ENCODE peak calls at places on chromosomes 2 and 18, in seven cellular contexts. One of them, this sample, is unnamed.

GRCh38 chr2:71742953-71743601 is 289.7 kb downstream of the DYSF start:
- DNase-seq in neural crest cell: no peak
- DNase-seq in foreskin fibroblast: peak
- DNase-seq in WERI-Rb-1: no peak
- DNase-seq in tibial artery: peak
- DNase-seq in mammary epithelial cell: peak
- DNase-seq in kidney: peak
- DNase-seq in this sample: peak

GRCh38 chr2:184765048-184765881 is 166.9 kb downstream of the ZNF804A start:
- DNase-seq in neural crest cell: no peak
- DNase-seq in foreskin fibroblast: no peak
- DNase-seq in WERI-Rb-1: no peak
- DNase-seq in tibial artery: no peak
- DNase-seq in mammary epithelial cell: no peak
- DNase-seq in kidney: peak
- DNase-seq in this sample: no peak

GRCh38 chr2:162062559-162062958 is 11.5 kb downstream of the DPP4 start:
- DNase-seq in neural crest cell: no peak
- DNase-seq in foreskin fibroblast: no peak
- DNase-seq in WERI-Rb-1: no peak
- DNase-seq in tibial artery: no peak
- DNase-seq in mammary epithelial cell: no peak
- DNase-seq in kidney: no peak
- DNase-seq in this sample: no peak

GRCh38 chr2:124888431-124888830 is 863.3 kb downstream of the CNTNAP5 start:
- DNase-seq in neural crest cell: no peak
- DNase-seq in foreskin fibroblast: no peak
- DNase-seq in WERI-Rb-1: no peak
- DNase-seq in tibial artery: no peak
- DNase-seq in mammary epithelial cell: no peak
- DNase-seq in kidney: no peak
- DNase-seq in this sample: no peak

GRCh38 chr2:189393440-189394111 is 47.7 kb upstream of the WDR75 start:
- DNase-seq in neural crest cell: no peak
- DNase-seq in foreskin fibroblast: peak
- DNase-seq in WERI-Rb-1: no peak
- DNase-seq in tibial artery: no peak
- DNase-seq in mammary epithelial cell: peak
- DNase-seq in kidney: no peak
- DNase-seq in this sample: peak

GRCh38 chr2:238747557-238747956 is 100.3 kb upstream of the TWIST2 start:
- DNase-seq in neural crest cell: no peak
- DNase-seq in foreskin fibroblast: no peak
- DNase-seq in WERI-Rb-1: no peak
- DNase-seq in tibial artery: no peak
- DNase-seq in mammary epithelial cell: no peak
- DNase-seq in kidney: no peak
- DNase-seq in this sample: no peak

GRCh38 chr2:40240067-40240466 is 211.8 kb downstream of the SLC8A1 start:
- DNase-seq in neural crest cell: no peak
- DNase-seq in foreskin fibroblast: peak
- DNase-seq in WERI-Rb-1: no peak
- DNase-seq in tibial artery: peak
- DNase-seq in mammary epithelial cell: peak
- DNase-seq in kidney: peak
- DNase-seq in this sample: peak

GRCh38 chr2:225074919-225075681 is 32.8 kb upstream of the DOCK10 start:
- DNase-seq in neural crest cell: no peak
- DNase-seq in foreskin fibroblast: no peak
- DNase-seq in WERI-Rb-1: no peak
- DNase-seq in tibial artery: no peak
- DNase-seq in mammary epithelial cell: no peak
- DNase-seq in kidney: no peak
- DNase-seq in this sample: no peak

GRCh38 chr2:66862871-66863650 is 428.1 kb downstream of the MEIS1 start:
- DNase-seq in neural crest cell: no peak
- DNase-seq in foreskin fibroblast: peak
- DNase-seq in WERI-Rb-1: no peak
- DNase-seq in tibial artery: no peak
- DNase-seq in mammary epithelial cell: peak
- DNase-seq in kidney: no peak
- DNase-seq in this sample: no peak

GRCh38 chr18:8849696-8850095 is 144.3 kb downstream of the MTCL1 start:
- DNase-seq in neural crest cell: no peak
- DNase-seq in foreskin fibroblast: peak
- DNase-seq in WERI-Rb-1: no peak
- DNase-seq in tibial artery: no peak
- DNase-seq in mammary epithelial cell: no peak
- DNase-seq in kidney: no peak
- DNase-seq in this sample: no peak

DNA sequence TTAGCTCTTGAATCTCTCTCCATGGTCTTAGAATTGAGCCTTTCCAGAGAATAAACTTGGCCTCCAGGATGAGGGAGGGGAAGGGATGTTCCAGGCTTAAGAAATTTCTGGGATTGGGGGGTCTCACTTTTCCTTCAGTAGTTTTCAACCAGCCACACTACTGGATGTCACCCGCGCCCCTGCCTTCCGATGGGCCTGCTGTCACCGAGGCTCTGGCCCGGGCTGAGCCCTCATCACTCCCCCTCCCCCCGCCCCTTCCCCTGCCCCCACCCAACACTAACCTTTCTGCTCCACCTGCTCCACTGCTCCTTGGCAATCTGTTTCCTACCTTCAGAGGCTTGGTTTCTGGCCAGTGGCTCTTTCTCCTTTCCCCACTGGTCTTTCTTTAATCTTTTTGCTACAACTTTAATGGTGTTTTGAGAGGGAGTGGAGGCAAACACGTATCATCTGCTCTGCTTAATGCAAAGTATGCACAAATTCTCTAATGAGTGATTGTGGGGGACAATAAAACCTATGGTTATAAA is 155.2 kb downstream of the WDSUB1 start:
- DNase-seq in neural crest cell: no peak
- DNase-seq in foreskin fibroblast: no peak
- DNase-seq in WERI-Rb-1: peak
- DNase-seq in tibial artery: no peak
- DNase-seq in mammary epithelial cell: no peak
- DNase-seq in kidney: no peak
- DNase-seq in this sample: no peak
- TF ChIP-seq CTCF in neural crest cell: no peak
- TF ChIP-seq CTCF in foreskin fibroblast: no peak
- TF ChIP-seq CTCF in WERI-Rb-1: no peak
- TF ChIP-seq CTCF in tibial artery: no peak
- TF ChIP-seq CTCF in mammary epithelial cell: no peak
- TF ChIP-seq CTCF in kidney: no peak
- TF ChIP-seq CTCF in this sample: no peak

GRCh38 chr18:7754725-7755181 is 187.6 kb downstream of the PTPRM start:
- DNase-seq in neural crest cell: no peak
- DNase-seq in foreskin fibroblast: peak
- DNase-seq in WERI-Rb-1: no peak
- DNase-seq in tibial artery: no peak
- DNase-seq in mammary epithelial cell: no peak
- DNase-seq in kidney: no peak
- DNase-seq in this sample: no peak

GRCh38 chr18:7754258-7754657 is 187.1 kb downstream of the PTPRM start:
- DNase-seq in neural crest cell: no peak
- DNase-seq in foreskin fibroblast: no peak
- DNase-seq in WERI-Rb-1: no peak
- DNase-seq in tibial artery: no peak
- DNase-seq in mammary epithelial cell: no peak
- DNase-seq in kidney: no peak
- DNase-seq in this sample: no peak

GRCh38 chr18:7758764-7759163 is 191.6 kb downstream of the PTPRM start:
- DNase-seq in neural crest cell: no peak
- DNase-seq in foreskin fibroblast: no peak
- DNase-seq in WERI-Rb-1: no peak
- DNase-seq in tibial artery: no peak
- DNase-seq in mammary epithelial cell: no peak
- DNase-seq in kidney: no peak
- DNase-seq in this sample: no peak

GRCh38 chr18:7757175-7757574 is 190.1 kb downstream of the PTPRM start:
- DNase-seq in neural crest cell: no peak
- DNase-seq in foreskin fibroblast: peak
- DNase-seq in WERI-Rb-1: no peak
- DNase-seq in tibial artery: no peak
- DNase-seq in mammary epithelial cell: peak
- DNase-seq in kidney: no peak
- DNase-seq in this sample: no peak

DNA sequence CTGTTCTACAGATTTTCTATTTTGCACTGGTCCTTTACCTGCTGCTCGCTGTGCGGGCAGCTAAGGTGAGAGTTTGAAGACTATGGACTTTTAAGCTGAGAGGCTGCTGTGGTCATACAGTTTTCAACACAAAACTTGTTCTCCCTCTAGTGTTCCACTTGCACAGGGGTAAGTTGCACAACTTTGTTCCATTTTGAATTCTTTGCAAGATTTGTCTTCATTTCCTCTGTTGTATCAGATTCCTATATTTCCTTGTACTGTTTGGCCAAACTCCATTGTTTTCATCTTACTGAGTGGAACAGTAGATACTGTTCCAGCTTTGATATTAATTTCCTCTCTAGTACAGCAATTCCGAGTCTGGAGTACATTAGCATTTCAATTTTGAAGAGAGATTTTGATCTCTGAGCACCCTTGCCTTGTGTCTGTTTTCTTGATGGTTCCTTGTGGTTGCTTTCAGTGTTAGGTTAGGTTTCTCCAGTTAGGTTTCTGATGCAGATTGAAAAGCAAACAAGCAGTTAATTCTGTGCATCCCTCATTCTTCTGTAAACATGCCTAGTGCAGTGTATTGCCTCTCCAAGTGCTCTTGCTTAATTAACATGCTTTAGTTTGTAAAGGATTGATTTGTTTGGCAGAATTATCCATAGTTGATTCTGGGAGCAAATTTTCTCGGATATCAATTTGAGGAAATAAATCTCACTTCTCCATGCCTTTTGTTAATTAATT is 188.8 kb downstream of the PTPRM start:
- DNase-seq in neural crest cell: no peak
- DNase-seq in foreskin fibroblast: peak
- DNase-seq in WERI-Rb-1: no peak
- DNase-seq in tibial artery: no peak
- DNase-seq in mammary epithelial cell: no peak
- DNase-seq in kidney: no peak
- DNase-seq in this sample: peak
- TF ChIP-seq CTCF in neural crest cell: peak
- TF ChIP-seq CTCF in foreskin fibroblast: peak
- TF ChIP-seq CTCF in WERI-Rb-1: no peak
- TF ChIP-seq CTCF in tibial artery: peak
- TF ChIP-seq CTCF in mammary epithelial cell: no peak
- TF ChIP-seq CTCF in kidney: peak
- TF ChIP-seq CTCF in this sample: peak

GRCh38 chr2:57376985-57377384 is 669.6 kb upstream of the VRK2 start:
- DNase-seq in neural crest cell: no peak
- DNase-seq in foreskin fibroblast: no peak
- DNase-seq in WERI-Rb-1: no peak
- DNase-seq in tibial artery: no peak
- DNase-seq in mammary epithelial cell: no peak
- DNase-seq in kidney: no peak
- DNase-seq in this sample: no peak
- TF ChIP-seq CTCF in neural crest cell: no peak
- TF ChIP-seq CTCF in foreskin fibroblast: no peak
- TF ChIP-seq CTCF in WERI-Rb-1: peak
- TF ChIP-seq CTCF in tibial artery: no peak
- TF ChIP-seq CTCF in mammary epithelial cell: peak
- TF ChIP-seq CTCF in kidney: no peak
- TF ChIP-seq CTCF in this sample: no peak

GRCh38 chr18:23689031-23689615 is at the start of gene LAMA3:
- DNase-seq in neural crest cell: peak
- DNase-seq in foreskin fibroblast: peak
- DNase-seq in WERI-Rb-1: peak
- DNase-seq in tibial artery: peak
- DNase-seq in mammary epithelial cell: peak
- DNase-seq in kidney: peak
- DNase-seq in this sample: peak
- TF ChIP-seq CTCF in neural crest cell: no peak
- TF ChIP-seq CTCF in foreskin fibroblast: peak
- TF ChIP-seq CTCF in WERI-Rb-1: peak
- TF ChIP-seq CTCF in tibial artery: no peak
- TF ChIP-seq CTCF in mammary epithelial cell: no peak
- TF ChIP-seq CTCF in kidney: no peak
- TF ChIP-seq CTCF in this sample: peak

DNA sequence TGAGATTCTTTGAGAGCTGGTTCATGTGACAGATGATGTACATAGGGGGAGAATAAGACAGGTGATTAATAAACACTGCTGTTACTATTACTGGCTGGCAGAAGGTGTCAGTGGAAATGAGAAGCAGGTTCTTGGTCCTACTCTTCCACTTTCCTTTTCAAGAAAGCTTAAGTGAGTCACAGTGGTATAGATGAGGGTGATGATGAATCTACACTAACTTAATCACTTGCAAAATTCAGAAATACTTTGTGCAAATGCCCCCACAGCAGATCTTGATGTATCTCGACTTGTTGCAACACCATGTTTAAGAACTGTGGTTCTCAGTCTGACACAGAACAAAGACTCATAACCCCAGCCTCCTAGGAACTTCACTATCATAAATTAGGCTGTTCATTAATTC is 35.9 kb upstream of the MGAT5 start:
- DNase-seq in neural crest cell: no peak
- DNase-seq in foreskin fibroblast: no peak
- DNase-seq in WERI-Rb-1: no peak
- DNase-seq in tibial artery: no peak
- DNase-seq in mammary epithelial cell: peak
- DNase-seq in kidney: no peak
- DNase-seq in this sample: no peak
- TF ChIP-seq CTCF in neural crest cell: no peak
- TF ChIP-seq CTCF in foreskin fibroblast: no peak
- TF ChIP-seq CTCF in WERI-Rb-1: no peak
- TF ChIP-seq CTCF in tibial artery: no peak
- TF ChIP-seq CTCF in mammary epithelial cell: no peak
- TF ChIP-seq CTCF in kidney: no peak
- TF ChIP-seq CTCF in this sample: no peak

DNA sequence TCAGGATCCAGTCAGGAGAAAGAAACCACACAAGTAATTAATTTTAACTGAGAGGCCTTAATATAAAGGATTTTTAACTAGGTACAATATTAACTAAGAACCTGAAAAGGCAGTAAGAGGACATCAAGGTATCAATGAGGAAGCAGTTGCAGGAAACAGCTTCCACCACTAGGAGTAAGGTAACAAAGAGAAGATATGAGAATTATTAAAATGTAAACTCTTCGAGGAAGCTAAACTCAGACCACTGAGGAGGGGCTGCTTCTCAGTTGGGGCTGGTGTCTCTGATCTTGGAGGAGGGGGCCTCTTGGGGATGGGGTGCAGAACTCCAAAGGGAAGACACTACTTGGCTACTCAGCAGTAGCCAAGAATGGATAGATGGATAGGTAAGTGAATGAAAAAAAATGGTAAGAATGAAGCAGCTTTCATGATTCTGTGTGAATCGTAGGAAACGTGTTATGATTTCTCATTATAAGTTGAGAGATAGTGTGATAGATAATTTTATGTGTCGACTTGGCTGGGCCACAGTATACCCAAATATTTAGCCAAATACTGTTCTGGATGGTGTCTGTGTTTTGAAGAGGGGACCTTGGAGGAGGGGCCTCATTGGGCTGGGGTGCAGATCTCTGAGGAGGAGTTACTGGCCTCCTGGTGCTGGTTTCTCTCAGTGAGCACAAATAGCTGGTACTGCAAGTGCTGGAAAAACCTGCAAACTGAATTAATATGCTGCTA is 547.7 kb upstream of the LRRTM1 start:
- DNase-seq in neural crest cell: no peak
- DNase-seq in foreskin fibroblast: no peak
- DNase-seq in WERI-Rb-1: no peak
- DNase-seq in tibial artery: no peak
- DNase-seq in mammary epithelial cell: no peak
- DNase-seq in kidney: no peak
- DNase-seq in this sample: no peak
- TF ChIP-seq CTCF in neural crest cell: peak
- TF ChIP-seq CTCF in foreskin fibroblast: no peak
- TF ChIP-seq CTCF in WERI-Rb-1: no peak
- TF ChIP-seq CTCF in tibial artery: no peak
- TF ChIP-seq CTCF in mammary epithelial cell: no peak
- TF ChIP-seq CTCF in kidney: no peak
- TF ChIP-seq CTCF in this sample: no peak

GRCh38 chr2:23460228-23460627 is 75.2 kb downstream of the KLHL29 start:
- DNase-seq in neural crest cell: no peak
- DNase-seq in foreskin fibroblast: no peak
- DNase-seq in WERI-Rb-1: no peak
- DNase-seq in tibial artery: no peak
- DNase-seq in mammary epithelial cell: no peak
- DNase-seq in kidney: no peak
- DNase-seq in this sample: no peak
- TF ChIP-seq CTCF in neural crest cell: peak
- TF ChIP-seq CTCF in foreskin fibroblast: peak
- TF ChIP-seq CTCF in WERI-Rb-1: peak
- TF ChIP-seq CTCF in tibial artery: peak
- TF ChIP-seq CTCF in mammary epithelial cell: peak
- TF ChIP-seq CTCF in kidney: peak
- TF ChIP-seq CTCF in this sample: peak